ENCODE peak calls at places on chromosomes 3 and 15, in four cellular contexts. O is left ventricle myocardium superior, V is left ventricle myocardium inferior, F is upper lobe of right lung. E is an unnamed sample.

GRCh38 chr15:37106490-37107001 is 6.2 kb upstream of the MEIS2 start:
- DNase-seq in O (peak), V (peak), F (no peak), E (peak)

GRCh38 chr3:125434582-125435011 is 59.5 kb upstream of the ZNF148 start:
- DNase-seq in O (no peak), V (no peak), F (no peak), E (no peak)

GRCh38 chr15:81744364-81744763 is 301.5 kb downstream of the MEX3B start:
- DNase-seq in O (no peak), V (no peak), F (no peak), E (no peak)

GRCh38 chr3:184155644-184156521 is 706 bp downstream of the DVL3 start:
- DNase-seq in O (no peak), V (no peak), F (peak), E (peak)

GRCh38 chr3:133040696-133041523 is 2.7 kb downstream of the TMEM108 start:
- DNase-seq in O (peak), V (peak), F (peak), E (no peak)

GRCh38 chr15:78979456-78980320 is 34.8 kb upstream of the CTSH start:
- DNase-seq in O (no peak), V (peak), F (no peak), E (no peak)

GRCh38 chr3:183954875-183955274 is 62.8 kb downstream of the ABCC5 start:
- DNase-seq in O (no peak), V (no peak), F (no peak), E (no peak)

GRCh38 chr3:13069495-13069894 is 3.7 kb downstream of the IQSEC1 start:
- DNase-seq in O (no peak), V (no peak), F (no peak), E (no peak)

GRCh38 chr3:183912895-183913579 is 28.4 kb upstream of the PARL start:
- DNase-seq in O (no peak), V (no peak), F (no peak), E (no peak)

GRCh38 chr3:124558898-124559649 is 171.2 kb upstream of the UMPS start:
- DNase-seq in O (peak), V (peak), F (peak), E (no peak)

GRCh38 chr3:170560296-170560695 is 25.6 kb downstream of the SLC7A14 start:
- DNase-seq in O (no peak), V (no peak), F (no peak), E (no peak)

GRCh38 chr3:98885851-98886250 is 15.6 kb downstream of the DCBLD2 start:
- DNase-seq in O (no peak), V (no peak), F (no peak), E (no peak)

GRCh38 chr15:63638828-63639227 is 41.6 kb downstream of the FBXL22 start:
- DNase-seq in O (no peak), V (no peak), F (no peak), E (no peak)

GRCh38 chr3:129421236-129421883 is 7.1 kb downstream of the EFCAB12 start:
- DNase-seq in O (no peak), V (no peak), F (no peak), E (no peak)

GRCh38 chr15:32838820-32839219 is 121.0 kb downstream of the GREM1 start:
- DNase-seq in O (no peak), V (no peak), F (no peak), E (no peak)

GRCh38 chr3:37762286-37762685 is 99.4 kb upstream of the CTDSPL start:
- DNase-seq in O (no peak), V (no peak), F (no peak), E (no peak)

GRCh38 chr3:177982034-177982433 is 554.2 kb upstream of the KCNMB2 start:
- DNase-seq in O (no peak), V (no peak), F (no peak), E (no peak)

GRCh38 chr3:77319711-77320110 is 279.8 kb downstream of the ROBO2 start:
- DNase-seq in O (no peak), V (no peak), F (no peak), E (no peak)

GRCh38 chr15:32802296-32802936 is 84.6 kb downstream of the GREM1 start:
- DNase-seq in O (no peak), V (no peak), F (no peak), E (no peak)

GRCh38 chr3:12662593-12663310 is 1.2 kb downstream of the RAF1 start:
- DNase-seq in O (peak), V (peak), F (peak), E (peak)

GRCh38 chr3:169954142-169954756 is 12.4 kb upstream of the SEC62 start:
- DNase-seq in O (no peak), V (no peak), F (no peak), E (no peak)

GRCh38 chr3:129054605-129055104 is 5.9 kb upstream of the GP9 start:
- DNase-seq in O (no peak), V (no peak), F (no peak), E (peak)

GRCh38 chr15:52100807-52101206 is 11.8 kb downstream of the BCL2L10 start:
- DNase-seq in O (peak), V (peak), F (peak), E (peak)

GRCh38 chr3:124315215-124316033 is 323.5 kb upstream of the ROPN1 start:
- DNase-seq in O (no peak), V (no peak), F (no peak), E (no peak)

GRCh38 chr3:5235655-5236054 is 48.1 kb downstream of the EDEM1 start:
- DNase-seq in O (no peak), V (no peak), F (no peak), E (no peak)

GRCh38 chr15:76968310-76968709 is 26.6 kb upstream of the PSTPIP1 start:
- DNase-seq in O (no peak), V (no peak), F (no peak), E (no peak)

GRCh38 chr3:122305818-122306621 is 19.0 kb upstream of the CSTA start:
- DNase-seq in O (no peak), V (no peak), F (no peak), E (no peak)

GRCh38 chr3:45948409-45948808 is 5.1 kb downstream of the CXCR6 start:
- DNase-seq in O (no peak), V (no peak), F (no peak), E (no peak)

GRCh38 chr3:196192036-196193001 is 18.9 kb downstream of the ZDHHC19 start:
- DNase-seq in O (peak), V (peak), F (no peak), E (peak)

GRCh38 chr3:187382609-187383151 is 14.5 kb downstream of the RTP4 start:
- DNase-seq in O (no peak), V (no peak), F (no peak), E (no peak)

GRCh38 chr3:52400275-52400793 is 44.6 kb downstream of the SEMA3G start:
- DNase-seq in O (peak), V (peak), F (peak), E (peak)

GRCh38 chr3:13134166-13134878 is 61.1 kb upstream of the IQSEC1 start:
- DNase-seq in O (no peak), V (no peak), F (peak), E (no peak)

GRCh38 chr3:126256256-126256655 is 75.9 kb upstream of the ALDH1L1 start:
- DNase-seq in O (no peak), V (no peak), F (no peak), E (no peak)

GRCh38 chr3:128067481-128067880 is 15.2 kb downstream of the SEC61A1 start:
- DNase-seq in O (no peak), V (no peak), F (no peak), E (no peak)

GRCh38 chr3:38468811-38469210 is 15.1 kb downstream of the ACVR2B start:
- DNase-seq in O (no peak), V (no peak), F (no peak), E (no peak)

GRCh38 chr3:18185624-18186023 is 239.5 kb downstream of the SATB1 start:
- DNase-seq in O (no peak), V (no peak), F (no peak), E (no peak)

GRCh38 chr3:63477494-63478129 is 174.9 kb upstream of the SNTN start:
- DNase-seq in O (no peak), V (no peak), F (no peak), E (no peak)

GRCh38 chr3:181176610-181177009 is 187.1 kb upstream of the DNAJC19 start:
- DNase-seq in O (peak), V (peak), F (no peak), E (no peak)

GRCh38 chr3:187044871-187045552 is 94.3 kb downstream of the RPL39L start:
- DNase-seq in O (peak), V (peak), F (no peak), E (no peak)